ENCODE peak calls at places on chromosomes 6 and 20, in four cellular contexts. I is nephron progenitor cell, T is lower lobe of right lung, G is heart right ventricle. Q is an unnamed sample.

GRCh38 chr6:34961574-34961973 is 72.5 kb downstream of the ANKS1A start:
- DNase-seq in I (no peak), T (no peak), G (no peak), Q (no peak)

GRCh38 chr6:53796451-53796780 is 1.6 kb downstream of the LRRC1 start:
- DNase-seq in I (no peak), T (no peak), G (no peak), Q (no peak)

GRCh38 chr6:17292600-17293133 is 11.5 kb downstream of the RBM24 start:
- DNase-seq in I (no peak), T (no peak), G (no peak), Q (no peak)

GRCh38 chr6:10297825-10298224 is 117.0 kb downstream of the TFAP2A start:
- DNase-seq in I (no peak), T (no peak), G (no peak), Q (no peak)

GRCh38 chr20:40562031-40562430 is 127.0 kb downstream of the MAFB start:
- DNase-seq in I (peak; percentile 11), T (peak; percentile 78), G (no peak), Q (peak; percentile 81)

GRCh38 chr6:22221211-22221610 is 75.6 kb downstream of the PRL start:
- DNase-seq in I (no peak), T (no peak), G (no peak), Q (no peak)

GRCh38 chr6:13273931-13274706 is 54.2 kb downstream of the TBC1D7 start:
- DNase-seq in I (no peak), T (peak; percentile 86), G (no peak), Q (no peak)

GRCh38 chr6:68238097-68238597 is 396.9 kb upstream of the ADGRB3 start:
- DNase-seq in I (no peak), T (no peak), G (no peak), Q (no peak)

GRCh38 chr20:33291830-33292355 is 8.9 kb downstream of the BPIFB1 start:
- DNase-seq in I (peak; percentile 76), T (peak; percentile 68), G (no peak), Q (peak; percentile 51)

GRCh38 chr20:44437497-44437896 is 38.2 kb upstream of the TTPAL start:
- DNase-seq in I (no peak), T (no peak), G (no peak), Q (no peak)